ENCODE peak calls at places on chromosomes 1 and 21, in ten cellular contexts. V is M059J; N is stimulated activated CD4-positive, alpha-beta T cell treated with anti-CD3 and anti-CD28 coated beads, Interleukin-2, amount 100 ng/mL, for 48 hours; G is activated CD8-positive, alpha-beta memory T cell treated with anti-CD3 and anti-CD28 coated beads for 48 hours; Z is stimulated activated naive CD8-positive, alpha-beta T cell treated with anti-CD3 and anti-CD28 coated beads, Interleukin-15, amount 100 ng/mL, for 72 hours; A is non-pigmented ciliary epithelial cell; C is mesendoderm; K is RWPE1; W is brain microvascular endothelial cell; B is gastrocnemius medialis. Q is an unnamed sample.

GRCh38 chr21:36209626-36210171 is 53.1 kb downstream of the DOP1B start:
- DNase-seq in C (peak), B (no peak), G (no peak), A (peak), V (peak), Z (peak), K (peak), W (peak), N (peak), Q (peak)

GRCh38 chr1:39183503-39184353 is 20.8 kb upstream of the MACF1 start:
- DNase-seq in C (peak), W (peak), V (peak), K (peak), A (no peak), B (peak), Z (peak), G (peak), N (peak), Q (peak)

GRCh38 chr1:8939362-8939995 is 6.2 kb upstream of the CA6 start:
- DNase-seq in V (peak), G (no peak), B (no peak), C (no peak), K (peak), W (no peak), N (no peak), A (no peak), Z (no peak), Q (peak)

GRCh38 chr1:64241069-64241468 is 37.6 kb downstream of the UBE2U start:
- DNase-seq in G (no peak), V (no peak), A (no peak), B (no peak), Z (no peak), W (no peak), N (no peak), C (peak), K (no peak), Q (no peak)

GRCh38 chr1:160781914-160782689 is 13.9 kb upstream of the LY9 start:
- DNase-seq in V (no peak), W (no peak), C (no peak), Z (no peak), N (peak), A (no peak), B (no peak), K (no peak), G (no peak), Q (no peak)

GRCh38 chr1:230169454-230170152 is 102.6 kb downstream of the GALNT2 start:
- DNase-seq in Z (no peak), A (no peak), K (no peak), W (no peak), B (no peak), G (no peak), V (peak), C (no peak), N (no peak), Q (peak)

GRCh38 chr1:174968750-174969244 is 30.9 kb upstream of the CACYBP start:
- DNase-seq in K (no peak), A (peak), W (peak), Z (peak), B (no peak), G (no peak), V (peak), N (no peak), C (no peak), Q (peak)

GRCh38 chr1:175176246-175176645 is 16.3 kb downstream of the KIAA0040 start:
- DNase-seq in G (no peak), Z (no peak), B (no peak), W (no peak), N (no peak), V (peak), A (no peak), C (no peak), K (no peak), Q (no peak)

GRCh38 chr1:20871419-20871818 is 84.3 kb upstream of the HP1BP3 start:
- DNase-seq in W (no peak), G (no peak), N (no peak), A (no peak), Z (no peak), B (no peak), K (no peak), C (no peak), V (peak), Q (no peak)

GRCh38 chr1:227487606-227488005 is 75.8 kb upstream of the ZNF678 start:
- DNase-seq in Z (no peak), B (no peak), C (peak), A (no peak), N (no peak), K (no peak), G (no peak), W (no peak), V (no peak), Q (no peak)

GRCh38 chr1:29282924-29283803 is 46.8 kb downstream of the PTPRU start:
- DNase-seq in G (no peak), W (peak), V (peak), K (peak), A (no peak), Z (no peak), N (no peak), C (peak), B (no peak), Q (peak)

GRCh38 chr1:118337346-118337745 is 152.3 kb upstream of the SPAG17 start:
- DNase-seq in G (no peak), K (no peak), N (no peak), C (no peak), Z (no peak), V (no peak), A (no peak), W (no peak), B (no peak), Q (no peak)

GRCh38 chr1:243234978-243235657 is 20.0 kb downstream of the CEP170 start:
- DNase-seq in Z (no peak), N (no peak), C (no peak), B (no peak), A (no peak), K (no peak), V (no peak), G (no peak), W (no peak), Q (no peak)

GRCh38 chr21:43908167-43908566 is 43.1 kb downstream of the AGPAT3 start:
- DNase-seq in V (peak), C (no peak), G (no peak), K (peak), B (no peak), Z (no peak), W (no peak), N (no peak), A (no peak), Q (no peak)

GRCh38 chr1:46485564-46486431 is 3.8 kb upstream of the DMBX1 start:
- DNase-seq in N (no peak), V (no peak), C (no peak), W (no peak), B (no peak), A (no peak), G (no peak), Z (no peak), K (no peak), Q (no peak)

GRCh38 chr1:54052470-54052933 is 502 bp downstream of the TMEM59 start:
- DNase-seq in A (no peak), G (no peak), C (peak), N (peak), K (peak), B (peak), W (peak), Z (no peak), V (peak), Q (peak)

GRCh38 chr1:179817789-179818188 is 59.8 kb downstream of the TOR1AIP2 start:
- DNase-seq in W (peak), K (no peak), G (no peak), A (no peak), B (peak), C (no peak), N (no peak), Z (no peak), V (peak), Q (no peak)

GRCh38 chr1:209168204-209168603 is 415.3 kb upstream of the CAMK1G start:
- DNase-seq in V (peak), G (no peak), A (no peak), Z (no peak), N (no peak), B (no peak), W (no peak), C (no peak), K (peak), Q (peak)

GRCh38 chr1:161427733-161428516 is 60.2 kb upstream of the CFAP126 start:
- DNase-seq in Z (peak), V (peak), A (peak), C (peak), W (peak), B (no peak), G (peak), N (peak), K (peak), Q (peak)

GRCh38 chr1:93620841-93621210 is 60.8 kb downstream of the BCAR3 start:
- DNase-seq in B (no peak), W (no peak), V (peak), C (peak), G (no peak), K (no peak), N (no peak), Z (no peak), A (no peak), Q (no peak)

GRCh38 chr1:76154213-76154956 is 79.8 kb downstream of the ST6GALNAC3 start:
- DNase-seq in K (peak), W (peak), G (peak), B (peak), N (peak), C (peak), V (peak), A (peak), Z (peak), Q (peak)

GRCh38 chr1:228944991-228945390 is 209.7 kb downstream of the RHOU start:
- DNase-seq in W (peak), K (no peak), A (peak), B (no peak), C (no peak), Z (no peak), G (no peak), V (no peak), N (no peak), Q (peak)

GRCh38 chr1:206826409-206826808 is 39.0 kb upstream of the IL20 start:
- DNase-seq in Z (no peak), A (no peak), W (no peak), B (no peak), K (peak), V (no peak), G (no peak), N (no peak), C (no peak), Q (peak)

GRCh38 chr1:97654866-97655265 is 266.0 kb downstream of the DPYD start:
- DNase-seq in B (no peak), K (no peak), V (no peak), W (no peak), C (no peak), A (no peak), G (no peak), N (no peak), Z (no peak), Q (no peak)

GRCh38 chr1:177943999-177944672 is 25.7 kb downstream of the SEC16B start:
- DNase-seq in N (no peak), A (no peak), Z (no peak), C (no peak), G (no peak), K (no peak), V (no peak), B (no peak), W (no peak), Q (no peak)

GRCh38 chr1:217230412-217230811 is 400.5 kb downstream of the GPATCH2 start:
- DNase-seq in N (no peak), K (no peak), C (no peak), W (no peak), Z (no peak), V (no peak), A (no peak), B (no peak), G (no peak), Q (no peak)

GRCh38 chr1:8373547-8374270 is 55.8 kb downstream of the SLC45A1 start:
- DNase-seq in G (no peak), W (peak), C (peak), Z (no peak), V (peak), A (peak), N (no peak), B (peak), K (peak), Q (peak)

GRCh38 chr1:82449671-82450070 is 648.9 kb downstream of the ADGRL2 start:
- DNase-seq in C (no peak), V (peak), K (no peak), N (no peak), B (no peak), Z (no peak), G (no peak), A (peak), W (peak), Q (no peak)

GRCh38 chr1:200242379-200243041 is 167.3 kb downstream of the ZNF281 start:
- DNase-seq in K (no peak), V (peak), B (no peak), Z (no peak), W (no peak), C (no peak), G (no peak), N (no peak), A (no peak), Q (no peak)

GRCh38 chr1:161872506-161872905 is 106.4 kb downstream of the ATF6 start:
- DNase-seq in K (no peak), N (no peak), C (peak), A (no peak), B (no peak), V (peak), W (no peak), G (no peak), Z (no peak), Q (no peak)

GRCh38 chr1:57826535-57826934 is 402.7 kb upstream of the DAB1 start:
- DNase-seq in W (no peak), V (no peak), N (no peak), Z (no peak), A (no peak), C (no peak), K (no peak), G (no peak), B (no peak), Q (no peak)

GRCh38 chr1:243312962-243313634 is 57.3 kb downstream of the SDCCAG8 start:
- DNase-seq in V (no peak), A (no peak), W (no peak), G (no peak), C (no peak), N (no peak), Z (no peak), B (no peak), K (no peak), Q (no peak)

GRCh38 chr1:3463408-3463811 is 8.9 kb downstream of the ARHGEF16 start:
- DNase-seq in V (no peak), N (no peak), Z (no peak), W (no peak), A (no peak), B (no peak), C (no peak), G (no peak), K (no peak), Q (no peak)

GRCh38 chr1:1148569-1148968 is 25.1 kb upstream of the TTLL10 start:
- DNase-seq in A (no peak), Z (no peak), C (no peak), G (no peak), B (no peak), V (no peak), K (no peak), W (no peak), N (no peak), Q (no peak)

GRCh38 chr1:193322218-193322617 is 135.8 kb upstream of the B3GALT2 start:
- DNase-seq in G (no peak), A (peak), C (peak), B (no peak), N (no peak), V (peak), Z (no peak), K (peak), W (peak), Q (peak)

GRCh38 chr1:246506440-246506784 is 667 bp downstream of the SMYD3 start:
- DNase-seq in W (no peak), A (no peak), B (no peak), Z (no peak), N (no peak), V (no peak), K (no peak), G (no peak), C (peak), Q (no peak)

GRCh38 chr1:39508857-39509305 is 17.4 kb downstream of the BMP8A start:
- DNase-seq in Z (no peak), G (no peak), B (no peak), W (no peak), K (no peak), N (no peak), A (peak), V (peak), C (no peak), Q (peak)

GRCh38 chr1:229203030-229203751 is 67.7 kb upstream of the RAB4A start:
- DNase-seq in V (peak), K (peak), Z (no peak), B (no peak), A (no peak), W (peak), G (no peak), N (no peak), C (peak), Q (peak)

GRCh38 chr21:43727571-43728466 is 8.9 kb downstream of the PDXK start:
- DNase-seq in Z (no peak), K (no peak), A (no peak), V (peak), G (no peak), W (no peak), C (no peak), N (no peak), B (peak), Q (peak)